ENCODE peak calls at places on chromosome 10, in eight cellular contexts. Q is RCC 7860; B is progenitor cell of endocrine pancreas; J is activated T-helper 1 cell treated with Interleukin-2 at 50 U/mL for 16 hours; Z is dorsolateral prefrontal cortex; C is naive thymus-derived CD4-positive, alpha-beta T cell; L is psoas muscle; U is nucleus accumbens. M is an unnamed sample.

GRCh38 chr10:34702982-34703381 is 112.1 kb downstream of the PARD3 start:
- DNase-seq in J (no peak), Q (no peak), B (no peak), L (no peak), U (no peak), C (no peak), Z (no peak), M (no peak)

GRCh38 chr10:113569576-113569975 is 16.7 kb downstream of the HABP2 start:
- DNase-seq in B (no peak), U (no peak), Z (no peak), C (no peak), Q (no peak), L (peak), J (no peak), M (no peak)

GRCh38 chr10:78062296-78062695 is 28.6 kb downstream of the RPS24 start:
- DNase-seq in C (no peak), Q (no peak), J (no peak), B (no peak), Z (no peak), L (no peak), U (no peak), M (no peak)

GRCh38 chr10:109741712-109742111 is 181.6 kb downstream of the XPNPEP1 start:
- DNase-seq in C (no peak), L (no peak), Z (no peak), B (no peak), U (no peak), Q (no peak), J (no peak), M (no peak)

GRCh38 chr10:124168991-124169826 is 75.8 kb upstream of the CHST15 start:
- DNase-seq in L (no peak), J (no peak), Q (no peak), Z (no peak), C (no peak), U (no peak), B (no peak), M (no peak)

GRCh38 chr10:68725016-68725415 is 4.0 kb downstream of the CCAR1 start:
- DNase-seq in L (no peak), U (no peak), J (no peak), B (no peak), Z (no peak), C (no peak), Q (no peak), M (no peak)

GRCh38 chr10:48608279-48608681 is 3.4 kb upstream of the ARHGAP22 start:
- DNase-seq in Q (no peak), U (no peak), J (no peak), B (peak), Z (peak), C (no peak), L (no peak), M (no peak)

GRCh38 chr10:14491814-14492213 is 161.1 kb upstream of the FRMD4A start:
- DNase-seq in J (no peak), C (no peak), B (no peak), L (no peak), Q (peak), Z (no peak), U (no peak), M (no peak)

GRCh38 chr10:15237351-15237750 is 68.9 kb upstream of the NMT2 start:
- DNase-seq in J (no peak), L (no peak), Q (peak), Z (no peak), B (no peak), U (no peak), C (no peak), M (no peak)

GRCh38 chr10:3750884-3751283 is 34.1 kb downstream of the KLF6 start:
- DNase-seq in Q (peak), C (no peak), U (no peak), L (no peak), J (no peak), B (no peak), Z (no peak), M (no peak)

GRCh38 chr10:13977861-13978843 is 352.6 kb downstream of the FRMD4A start:
- DNase-seq in C (no peak), U (no peak), Z (no peak), Q (peak), L (no peak), J (no peak), B (no peak), M (no peak)

GRCh38 chr10:110081914-110082313 is 74.1 kb downstream of the ADD3 start:
- DNase-seq in Q (no peak), J (no peak), B (no peak), L (no peak), C (no peak), Z (no peak), U (no peak), M (peak)

GRCh38 chr10:69413221-69413865 is 3.4 kb downstream of the TACR2 start:
- DNase-seq in Q (peak), B (no peak), Z (peak), J (no peak), U (no peak), C (no peak), L (peak), M (peak)

GRCh38 chr10:103513383-103514060 is 20.0 kb downstream of the NEURL1 start:
- DNase-seq in J (no peak), Z (no peak), Q (no peak), C (no peak), L (no peak), B (no peak), U (no peak), M (no peak)

GRCh38 chr10:51658075-51658474 is 41.3 kb downstream of the CSTF2T start:
- DNase-seq in L (no peak), Q (no peak), C (no peak), Z (no peak), U (no peak), B (no peak), J (no peak), M (no peak)

GRCh38 chr10:117541909-117542705 is 439 bp upstream of the EMX2 start:
- DNase-seq in C (no peak), J (no peak), Z (no peak), U (no peak), B (peak), L (peak), Q (no peak), M (peak)

GRCh38 chr10:69901623-69902505 is 100.2 kb downstream of the COL13A1 start:
- DNase-seq in J (no peak), U (no peak), Z (peak), B (peak), Q (peak), L (peak), C (no peak), M (peak)

GRCh38 chr10:124068929-124069328 is 24.5 kb downstream of the CHST15 start:
- DNase-seq in J (no peak), U (no peak), Q (no peak), C (no peak), B (no peak), Z (no peak), L (no peak), M (no peak)

GRCh38 chr10:69866688-69867461 is 65.2 kb downstream of the COL13A1 start:
- DNase-seq in Q (no peak), B (no peak), C (no peak), U (no peak), Z (peak), J (no peak), L (peak), M (peak)

GRCh38 chr10:695396-695795 is 5.9 kb upstream of the DIP2C start:
- DNase-seq in Q (no peak), Z (no peak), C (no peak), L (no peak), B (no peak), J (no peak), U (no peak), M (no peak)

GRCh38 chr10:119335671-119336353 is 128.4 kb downstream of the GRK5 start:
- DNase-seq in Q (no peak), Z (no peak), B (no peak), J (no peak), C (no peak), L (peak), U (no peak), M (no peak)

GRCh38 chr10:48536916-48537890 is 67.7 kb downstream of the ARHGAP22 start:
- DNase-seq in Z (no peak), J (no peak), Q (no peak), L (no peak), B (no peak), C (no peak), U (no peak), M (no peak)

GRCh38 chr10:34157501-34157900 is 657.6 kb downstream of the PARD3 start:
- DNase-seq in J (no peak), B (no peak), Z (no peak), L (no peak), C (no peak), Q (no peak), U (no peak), M (no peak)

GRCh38 chr10:78777466-78778256 is 291.1 kb upstream of the ZMIZ1 start:
- DNase-seq in J (no peak), B (no peak), U (peak), Z (peak), L (peak), Q (no peak), C (no peak), M (no peak)

M was measured in kidney glomerular epithelial cell.